ENCODE peak calls at places on chromosomes 12 and 14, in five cellular contexts. A is progenitor cell of endocrine pancreas, L is PC-9, O is cardiac fibroblast, X is suprapubic skin. E is an unnamed sample.

GRCh38 chr14:90405755-90406154 is 8.9 kb downstream of the CALM1 start:
- DNase-seq in A (no peak), L (no peak), O (no peak), X (no peak), E (no peak)

GRCh38 chr14:25048170-25049126 is 1.5 kb downstream of the STXBP6 start:
- DNase-seq in A (no peak), L (peak), O (peak), X (peak), E (no peak)

GRCh38 chr12:118377891-118378470 is 1.6 kb downstream of the SUDS3 start:
- DNase-seq in A (peak), L (peak), O (peak), X (peak), E (peak)

GRCh38 chr12:80565276-80565675 is 121.2 kb downstream of the PTPRQ start:
- DNase-seq in A (no peak), L (no peak), O (peak), X (no peak), E (no peak)

GRCh38 chr12:79360269-79360668 is 330.5 kb downstream of the PAWR start:
- DNase-seq in A (no peak), L (no peak), O (no peak), X (no peak), E (no peak)

GRCh38 chr14:102182901-102183619 is 43.4 kb downstream of the WDR20 start:
- DNase-seq in A (no peak), L (no peak), O (peak), X (no peak), E (no peak)

GRCh38 chr14:100536141-100536540 is 51.1 kb downstream of the BEGAIN start:
- DNase-seq in A (no peak), L (no peak), O (no peak), X (peak), E (no peak)

GRCh38 chr12:27733791-27734190 is 23.2 kb downstream of the MRPS35 start:
- DNase-seq in A (no peak), L (no peak), O (peak), X (no peak), E (no peak)

GRCh38 chr14:61076531-61076930 is 95.5 kb downstream of the SLC38A6 start:
- DNase-seq in A (no peak), L (no peak), O (peak), X (no peak), E (no peak)

GRCh38 chr12:44029194-44029593 is 193.3 kb downstream of the TMEM117 start:
- DNase-seq in A (no peak), L (no peak), O (no peak), X (no peak), E (no peak)

GRCh38 chr12:131934535-131934934 is 5.5 kb downstream of the PUS1 start:
- DNase-seq in A (no peak), L (no peak), O (no peak), X (no peak), E (no peak)

GRCh38 chr14:104297721-104298401 is 159.5 kb downstream of the KIF26A start:
- DNase-seq in A (no peak), L (no peak), O (no peak), X (peak), E (no peak)

GRCh38 chr14:104296388-104297312 is 158.3 kb downstream of the KIF26A start:
- DNase-seq in A (no peak), L (no peak), O (peak), X (peak), E (no peak)

GRCh38 chr14:104295681-104296387 is 157.4 kb downstream of the KIF26A start:
- DNase-seq in A (no peak), L (no peak), O (no peak), X (peak), E (no peak)

GRCh38 chr14:104298458-104298857 is 160.1 kb downstream of the KIF26A start:
- DNase-seq in A (no peak), L (no peak), O (no peak), X (no peak), E (no peak)

GRCh38 chr14:104297313-104297704 is 158.9 kb downstream of the KIF26A start:
- DNase-seq in A (no peak), L (no peak), O (no peak), X (no peak), E (no peak)
- TF ChIP-seq CTCF in A (no peak), L (no peak), O (no peak), X (no peak), E (no peak)

GRCh38 chr12:106245767-106246166 is 2.1 kb downstream of the CKAP4 start:
- DNase-seq in A (no peak), L (peak), O (peak), X (peak), E (no peak)

GRCh38 chr12:106248177-106248848 is 493 bp upstream of the CKAP4 start:
- DNase-seq in A (no peak), L (peak), O (peak), X (peak), E (no peak)

GRCh38 chr12:106247731-106248176 is at the start of gene CKAP4:
- DNase-seq in A (peak), L (peak), O (peak), X (peak), E (peak)

GRCh38 chr12:106248849-106249371 is 1.1 kb upstream of the CKAP4 start:
- DNase-seq in A (no peak), L (no peak), O (peak), X (no peak), E (no peak)

GRCh38 chr12:106246891-106247730 is 709 bp downstream of the CKAP4 start:
- DNase-seq in A (peak), L (peak), O (peak), X (peak), E (peak)
- TF ChIP-seq CTCF in A (peak), L (no peak), O (peak), X (no peak), E (peak)

GRCh38 chr12:67526129-67526528 is 122.4 kb upstream of the DYRK2 start:
- DNase-seq in A (no peak), L (no peak), O (no peak), X (no peak), E (no peak)

GRCh38 chr12:67520611-67521010 is 127.9 kb upstream of the DYRK2 start:
- DNase-seq in A (no peak), L (no peak), O (no peak), X (no peak), E (no peak)

GRCh38 chr12:67524861-67525499 is 123.6 kb upstream of the DYRK2 start:
- DNase-seq in A (no peak), L (no peak), O (no peak), X (no peak), E (no peak)

GRCh38 chr12:67522222-67522621 is 126.3 kb upstream of the DYRK2 start:
- DNase-seq in A (no peak), L (no peak), O (no peak), X (no peak), E (no peak)

GRCh38 chr12:67525500-67525884 is 123.1 kb upstream of the DYRK2 start:
- DNase-seq in A (no peak), L (no peak), O (no peak), X (no peak), E (no peak)
- TF ChIP-seq CTCF in A (no peak), L (no peak), O (no peak), X (no peak), E (no peak)

GRCh38 chr12:116423053-116423452 is 136.1 kb upstream of the MAP1LC3B2 start:
- DNase-seq in A (no peak), L (no peak), O (peak), X (no peak), E (no peak)
- TF ChIP-seq CTCF in A (no peak), L (no peak), O (no peak), X (no peak), E (no peak)

DNA sequence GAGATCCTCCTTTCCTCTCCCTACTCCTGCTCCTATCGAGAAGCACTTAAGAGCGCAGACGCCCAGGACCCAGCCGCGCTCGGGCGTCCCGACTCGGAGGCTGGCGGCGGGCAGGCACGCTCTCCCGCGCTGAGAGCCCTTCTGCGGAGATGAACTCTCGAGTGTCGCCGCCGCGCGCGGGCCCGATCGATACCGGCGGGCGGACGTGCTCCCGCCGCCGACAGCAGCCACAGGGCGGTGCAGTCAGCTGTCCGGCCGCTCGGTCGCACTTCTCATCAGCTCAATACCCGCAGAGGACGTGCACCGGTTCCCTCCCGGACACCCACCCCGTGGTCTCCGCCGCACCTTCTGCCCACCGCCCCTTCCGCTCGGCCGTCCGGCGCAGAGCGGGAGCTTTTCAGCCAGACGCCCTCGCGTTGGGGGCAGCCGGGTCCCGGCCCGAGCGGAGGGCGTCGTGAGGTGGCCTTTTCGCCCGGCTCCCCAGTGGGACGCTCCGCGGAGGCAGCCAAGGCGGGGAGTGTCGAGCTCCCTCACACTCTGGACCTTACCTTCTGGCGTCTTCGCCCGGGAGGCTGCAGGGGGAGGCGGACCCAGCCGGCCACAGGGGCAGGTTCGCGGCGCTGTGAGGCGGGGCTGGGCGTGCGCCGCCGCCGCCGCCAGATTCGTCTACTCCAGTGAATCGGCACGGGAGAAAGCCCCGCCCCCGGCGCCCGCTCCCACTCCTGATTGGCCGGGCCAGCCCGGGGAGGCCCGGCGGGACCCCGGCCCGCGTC is 421 bp upstream of the INSM2 start:
- DNase-seq in A (peak), L (peak), O (peak), X (no peak), E (peak)
- TF ChIP-seq CTCF in A (no peak), L (no peak), O (no peak), X (no peak), E (peak)

GRCh38 chr12:19183121-19183838 is 53.7 kb downstream of the PLEKHA5 start:
- DNase-seq in A (no peak), L (no peak), O (peak), X (no peak), E (no peak)
- TF ChIP-seq CTCF in A (peak), L (peak), O (peak), X (no peak), E (peak)

E was measured in neural crest cell.